ENCODE peak calls at places on chromosomes 11 and 22, in eight cellular contexts. T is fibroblast of villous mesenchyme, S is Calu3, R is neural crest cell, O is HCT116, C is psoas muscle, X is A673, D is thoracic aorta. K is an unnamed sample.

GRCh38 chr22:20131593-20131855 is at the start of gene ZDHHC8:
- DNase-seq in T (peak), S (peak), R (no peak), O (no peak), C (peak), X (peak), D (no peak), K (peak)

GRCh38 chr22:39446239-39446721 is 10.5 kb upstream of the MGAT3 start:
- DNase-seq in T (no peak), S (no peak), R (no peak), O (no peak), C (no peak), X (no peak), D (no peak), K (peak)

GRCh38 chr22:35601743-35602633 is 15.1 kb downstream of the MB start:
- DNase-seq in T (peak), S (peak), R (no peak), O (no peak), C (peak), X (no peak), D (no peak), K (no peak)

GRCh38 chr11:57097149-57097548 is 84.6 kb upstream of the LRRC55 start:
- DNase-seq in T (no peak), S (no peak), R (no peak), O (no peak), C (no peak), X (no peak), D (no peak), K (no peak)

GRCh38 chr11:44747339-44747738 is 20.6 kb downstream of the TSPAN18 start:
- DNase-seq in T (no peak), S (no peak), R (no peak), O (no peak), C (no peak), X (no peak), D (no peak), K (no peak)

GRCh38 chr22:47121791-47122190 is 359.3 kb downstream of the TBC1D22A start:
- DNase-seq in T (no peak), S (no peak), R (no peak), O (no peak), C (no peak), X (no peak), D (no peak), K (no peak)

GRCh38 chr11:9397746-9398680 is 13.6 kb downstream of the IPO7 start:
- DNase-seq in T (no peak), S (no peak), R (no peak), O (no peak), C (no peak), X (no peak), D (no peak), K (no peak)

GRCh38 chr11:6735306-6735705 is 36.5 kb downstream of the OR2AG2 start:
- DNase-seq in T (no peak), S (no peak), R (no peak), O (no peak), C (no peak), X (peak), D (no peak), K (no peak)

GRCh38 chr22:30855677-30856518 is 112.7 kb downstream of the MORC2 start:
- DNase-seq in T (no peak), S (no peak), R (no peak), O (no peak), C (no peak), X (no peak), D (no peak), K (no peak)

GRCh38 chr11:134276396-134277175 is 407 bp downstream of the GLB1L3 start:
- DNase-seq in T (no peak), S (no peak), R (no peak), O (no peak), C (no peak), X (no peak), D (no peak), K (no peak)
- TF ChIP-seq CTCF in T (no peak), S (no peak), R (peak), O (no peak), C (no peak), X (no peak), D (no peak), K (no peak)

GRCh38 chr11:58507355-58507754 is 550 bp downstream of the OR5B21 start:
- DNase-seq in T (no peak), S (no peak), R (no peak), O (no peak), C (no peak), X (no peak), D (no peak), K (no peak)

GRCh38 chr11:58508005-58508404 is at the start of gene OR5B21:
- DNase-seq in T (no peak), S (no peak), R (no peak), O (no peak), C (no peak), X (no peak), D (no peak), K (no peak)

GRCh38 chr11:58508814-58509213 is 909 bp upstream of the OR5B21 start:
- DNase-seq in T (no peak), S (no peak), R (no peak), O (no peak), C (no peak), X (no peak), D (no peak), K (no peak)

GRCh38 chr11:58505849-58506248 is 2.1 kb downstream of the OR5B21 start:
- DNase-seq in T (no peak), S (no peak), R (no peak), O (no peak), C (no peak), X (no peak), D (no peak), K (no peak)

DNA sequence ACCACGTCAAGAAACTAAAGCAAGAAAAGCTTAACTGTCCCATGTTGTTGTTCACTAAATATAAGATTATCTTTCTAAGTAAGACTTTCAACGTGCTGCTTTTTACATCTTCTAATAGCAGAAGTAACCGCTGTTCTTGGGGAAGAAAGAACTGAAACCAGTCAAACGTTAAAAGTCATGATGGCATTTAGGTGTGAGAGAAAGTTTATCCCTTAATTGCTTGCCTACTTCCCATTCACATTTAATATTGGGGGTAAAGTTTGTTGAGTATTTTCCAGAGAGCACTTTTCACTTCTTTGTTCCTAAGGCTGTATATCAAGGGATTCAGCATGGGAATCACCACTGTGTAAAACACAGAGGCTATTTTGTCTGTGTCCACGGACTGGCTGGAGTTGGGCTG is 970 bp downstream of the OR5B21 start:
- DNase-seq in T (no peak), S (no peak), R (no peak), O (no peak), C (no peak), X (no peak), D (no peak), K (no peak)
- TF ChIP-seq CTCF in T (no peak), S (no peak), R (no peak), O (no peak), C (no peak), X (no peak), D (no peak), K (no peak)

GRCh38 chr11:21785351-21785750 is 407.5 kb upstream of the ANO5 start:
- DNase-seq in T (no peak), S (no peak), R (no peak), O (no peak), C (no peak), X (no peak), D (no peak), K (no peak)
- TF ChIP-seq CTCF in T (no peak), S (no peak), R (no peak), O (no peak), C (no peak), X (no peak), D (no peak), K (no peak)

DNA sequence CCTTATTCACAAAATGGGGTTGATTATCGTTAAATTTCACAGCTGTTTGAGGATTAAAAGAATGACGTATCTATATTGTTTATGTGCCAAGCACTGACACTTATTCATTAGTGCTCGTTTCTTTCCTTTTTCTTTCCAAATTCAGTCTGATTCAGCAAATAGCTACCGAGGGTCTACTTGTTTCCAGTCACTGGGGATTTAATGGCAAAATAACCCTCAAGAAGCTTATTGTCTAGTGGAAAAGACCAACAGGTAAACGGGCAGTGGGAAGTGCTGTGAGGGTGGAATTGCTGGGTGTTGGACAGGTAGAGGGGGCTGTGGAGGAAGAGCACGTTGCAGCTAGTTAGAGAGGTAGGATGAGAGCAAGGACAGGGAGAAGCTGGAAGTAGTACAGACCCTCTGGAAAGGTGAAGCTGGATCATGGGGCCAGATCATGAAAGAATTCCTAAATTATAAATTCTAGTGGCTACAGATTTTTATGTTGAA is 48.3 kb upstream of the BIRC3 start:
- DNase-seq in T (no peak), S (no peak), R (no peak), O (no peak), C (no peak), X (no peak), D (no peak), K (no peak)
- TF ChIP-seq CTCF in T (no peak), S (no peak), R (peak), O (peak), C (no peak), X (peak), D (no peak), K (no peak)

DNA sequence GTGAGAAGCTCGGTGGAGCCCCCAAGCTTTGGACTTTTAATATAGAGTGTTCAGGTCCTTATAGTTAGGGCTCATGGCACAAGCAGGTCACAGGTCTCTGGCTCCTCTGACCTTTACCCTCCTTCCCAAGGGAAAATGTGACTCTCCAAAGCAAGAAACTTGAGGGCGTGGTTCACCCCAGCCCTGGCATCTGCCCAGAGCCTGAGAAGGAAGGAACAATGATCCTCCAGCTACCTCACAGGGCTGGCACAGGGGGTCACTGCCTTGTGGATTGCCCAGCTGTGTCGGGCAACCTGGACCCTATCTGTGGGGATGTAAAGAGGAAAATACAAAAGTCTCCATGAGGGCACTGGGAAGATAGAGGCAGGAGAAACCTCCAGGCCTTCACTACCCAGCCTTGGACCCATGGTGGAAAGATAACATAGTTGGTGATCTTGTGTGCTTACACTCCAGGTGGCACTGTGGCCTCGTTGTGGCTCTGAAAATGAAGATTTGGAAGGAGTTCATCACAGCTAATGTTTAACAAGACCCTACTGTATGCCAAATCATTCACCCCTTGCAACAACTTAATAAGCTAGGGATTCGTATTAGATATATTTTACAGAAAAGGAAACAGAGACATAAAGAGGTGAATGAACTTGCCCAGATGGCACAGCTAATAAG is 3.8 kb upstream of the ZNF195 start:
- DNase-seq in T (no peak), S (no peak), R (no peak), O (no peak), C (no peak), X (no peak), D (no peak), K (no peak)
- TF ChIP-seq CTCF in T (no peak), S (no peak), R (no peak), O (peak), C (no peak), X (no peak), D (no peak), K (no peak)

K was measured in GM13977.